ENCODE peak calls at places on chromosomes 13 and 19, in eight cellular contexts. One of them, this sample, is unnamed.
A peak's percentile ranks its signal among the peaks of the same experiment; 100 is the strongest.

GRCh38 chr19:54462713-54463530 is 656 bp downstream of the LENG9 start:
- DNase-seq in mucosa of descending colon: peak; percentile 85
- DNase-seq in adrenal gland: peak; percentile 79
- DNase-seq in B cell: peak; percentile 79
- DNase-seq in fibroblast of mammary gland: peak; percentile 60
- DNase-seq in nephron progenitor cell: peak; percentile 59
- DNase-seq in breast epithelium: peak; percentile 54
- DNase-seq in lung: peak; percentile 71
- DNase-seq in this sample: peak; percentile 78

GRCh38 chr19:44803442-44804428 is 5.2 kb upstream of the BCAM start:
- DNase-seq in mucosa of descending colon: no peak
- DNase-seq in adrenal gland: no peak
- DNase-seq in B cell: no peak
- DNase-seq in fibroblast of mammary gland: no peak
- DNase-seq in nephron progenitor cell: no peak
- DNase-seq in breast epithelium: peak; percentile 66
- DNase-seq in lung: no peak
- DNase-seq in this sample: no peak

GRCh38 chr19:49800771-49801170 is 12.3 kb downstream of the FUZ start:
- DNase-seq in mucosa of descending colon: no peak
- DNase-seq in adrenal gland: no peak
- DNase-seq in B cell: no peak
- DNase-seq in fibroblast of mammary gland: no peak
- DNase-seq in nephron progenitor cell: no peak
- DNase-seq in breast epithelium: no peak
- DNase-seq in lung: no peak
- DNase-seq in this sample: no peak

GRCh38 chr19:20472854-20473253 is 92.7 kb downstream of the ZNF737 start:
- DNase-seq in mucosa of descending colon: no peak
- DNase-seq in adrenal gland: no peak
- DNase-seq in B cell: no peak
- DNase-seq in fibroblast of mammary gland: no peak
- DNase-seq in nephron progenitor cell: no peak
- DNase-seq in breast epithelium: no peak
- DNase-seq in lung: no peak
- DNase-seq in this sample: no peak

GRCh38 chr13:100274942-100275506 is 186.1 kb downstream of the PCCA start:
- DNase-seq in mucosa of descending colon: no peak
- DNase-seq in adrenal gland: no peak
- DNase-seq in B cell: no peak
- DNase-seq in fibroblast of mammary gland: no peak
- DNase-seq in nephron progenitor cell: no peak
- DNase-seq in breast epithelium: no peak
- DNase-seq in lung: no peak
- DNase-seq in this sample: no peak

GRCh38 chr13:27853345-27853744 is 61.1 kb downstream of the GSX1 start:
- DNase-seq in mucosa of descending colon: no peak
- DNase-seq in adrenal gland: no peak
- DNase-seq in B cell: no peak
- DNase-seq in fibroblast of mammary gland: no peak
- DNase-seq in nephron progenitor cell: no peak
- DNase-seq in breast epithelium: no peak
- DNase-seq in lung: no peak
- DNase-seq in this sample: no peak

GRCh38 chr19:47483200-47483599 is 819 bp downstream of the KPTN start:
- DNase-seq in mucosa of descending colon: no peak
- DNase-seq in adrenal gland: no peak
- DNase-seq in B cell: no peak
- DNase-seq in fibroblast of mammary gland: no peak
- DNase-seq in nephron progenitor cell: no peak
- DNase-seq in breast epithelium: no peak
- DNase-seq in lung: no peak
- DNase-seq in this sample: no peak

GRCh38 chr19:23071087-23071511 is 45.7 kb upstream of the ZNF730 start:
- DNase-seq in mucosa of descending colon: peak; percentile 28
- DNase-seq in adrenal gland: peak; percentile 21
- DNase-seq in B cell: peak; percentile 29
- DNase-seq in fibroblast of mammary gland: peak; percentile 7
- DNase-seq in nephron progenitor cell: no peak
- DNase-seq in breast epithelium: peak; percentile 28
- DNase-seq in lung: no peak
- DNase-seq in this sample: no peak

GRCh38 chr19:12783849-12784393 is 7.4 kb upstream of the JUNB start:
- DNase-seq in mucosa of descending colon: peak; percentile 76
- DNase-seq in adrenal gland: peak; percentile 63
- DNase-seq in B cell: peak; percentile 40
- DNase-seq in fibroblast of mammary gland: no peak
- DNase-seq in nephron progenitor cell: peak; percentile 31
- DNase-seq in breast epithelium: peak; percentile 69
- DNase-seq in lung: peak; percentile 67
- DNase-seq in this sample: peak; percentile 78

GRCh38 chr13:87123987-87124784 is 547.0 kb upstream of the SLITRK5 start:
- DNase-seq in mucosa of descending colon: no peak
- DNase-seq in adrenal gland: no peak
- DNase-seq in B cell: no peak
- DNase-seq in fibroblast of mammary gland: peak; percentile 98
- DNase-seq in nephron progenitor cell: peak; percentile 37
- DNase-seq in breast epithelium: no peak
- DNase-seq in lung: no peak
- DNase-seq in this sample: peak; percentile 0

GRCh38 chr13:36134632-36135031 is 3.5 kb upstream of the DCLK1 start:
- DNase-seq in mucosa of descending colon: no peak
- DNase-seq in adrenal gland: no peak
- DNase-seq in B cell: no peak
- DNase-seq in fibroblast of mammary gland: no peak
- DNase-seq in nephron progenitor cell: no peak
- DNase-seq in breast epithelium: no peak
- DNase-seq in lung: no peak
- DNase-seq in this sample: no peak

GRCh38 chr19:17748884-17749638 is 2.2 kb upstream of the FCHO1 start:
- DNase-seq in mucosa of descending colon: no peak
- DNase-seq in adrenal gland: no peak
- DNase-seq in B cell: no peak
- DNase-seq in fibroblast of mammary gland: no peak
- DNase-seq in nephron progenitor cell: no peak
- DNase-seq in breast epithelium: no peak
- DNase-seq in lung: no peak
- DNase-seq in this sample: no peak

GRCh38 chr19:55341191-55342043 is 1.7 kb downstream of the KMT5C start:
- DNase-seq in mucosa of descending colon: peak; percentile 88
- DNase-seq in adrenal gland: peak; percentile 79
- DNase-seq in B cell: peak; percentile 76
- DNase-seq in fibroblast of mammary gland: peak; percentile 56
- DNase-seq in nephron progenitor cell: peak; percentile 83
- DNase-seq in breast epithelium: peak; percentile 59
- DNase-seq in lung: peak; percentile 60
- DNase-seq in this sample: peak; percentile 79

GRCh38 chr13:37109080-37109678 is 3.7 kb upstream of the CSNK1A1L start:
- DNase-seq in mucosa of descending colon: no peak
- DNase-seq in adrenal gland: no peak
- DNase-seq in B cell: no peak
- DNase-seq in fibroblast of mammary gland: peak; percentile 65
- DNase-seq in nephron progenitor cell: no peak
- DNase-seq in breast epithelium: no peak
- DNase-seq in lung: no peak
- DNase-seq in this sample: peak; percentile 11

GRCh38 chr13:40233731-40234195 is 432.7 kb downstream of the FOXO1 start:
- DNase-seq in mucosa of descending colon: no peak
- DNase-seq in adrenal gland: peak; percentile 41
- DNase-seq in B cell: no peak
- DNase-seq in fibroblast of mammary gland: no peak
- DNase-seq in nephron progenitor cell: peak; percentile 5
- DNase-seq in breast epithelium: peak; percentile 85
- DNase-seq in lung: no peak
- DNase-seq in this sample: no peak

GRCh38 chr13:109645831-109646230 is 140.6 kb downstream of the IRS2 start:
- DNase-seq in mucosa of descending colon: no peak
- DNase-seq in adrenal gland: no peak
- DNase-seq in B cell: no peak
- DNase-seq in fibroblast of mammary gland: no peak
- DNase-seq in nephron progenitor cell: no peak
- DNase-seq in breast epithelium: no peak
- DNase-seq in lung: no peak
- DNase-seq in this sample: no peak

GRCh38 chr13:107834268-107834667 is 381.1 kb downstream of the LIG4 start:
- DNase-seq in mucosa of descending colon: no peak
- DNase-seq in adrenal gland: no peak
- DNase-seq in B cell: no peak
- DNase-seq in fibroblast of mammary gland: no peak
- DNase-seq in nephron progenitor cell: no peak
- DNase-seq in breast epithelium: no peak
- DNase-seq in lung: no peak
- DNase-seq in this sample: no peak

GRCh38 chr13:48806522-48806921 is 152.8 kb downstream of the CYSLTR2 start:
- DNase-seq in mucosa of descending colon: no peak
- DNase-seq in adrenal gland: no peak
- DNase-seq in B cell: no peak
- DNase-seq in fibroblast of mammary gland: no peak
- DNase-seq in nephron progenitor cell: no peak
- DNase-seq in breast epithelium: no peak
- DNase-seq in lung: no peak
- DNase-seq in this sample: no peak

GRCh38 chr13:74024856-74025255 is 109.3 kb downstream of the KLF12 start:
- DNase-seq in mucosa of descending colon: no peak
- DNase-seq in adrenal gland: no peak
- DNase-seq in B cell: no peak
- DNase-seq in fibroblast of mammary gland: no peak
- DNase-seq in nephron progenitor cell: no peak
- DNase-seq in breast epithelium: no peak
- DNase-seq in lung: no peak
- DNase-seq in this sample: no peak
- TF ChIP-seq CTCF in mucosa of descending colon: no peak
- TF ChIP-seq CTCF in adrenal gland: no peak
- TF ChIP-seq CTCF in B cell: no peak
- TF ChIP-seq CTCF in fibroblast of mammary gland: no peak
- TF ChIP-seq CTCF in nephron progenitor cell: no peak
- TF ChIP-seq CTCF in breast epithelium: no peak
- TF ChIP-seq CTCF in lung: no peak
- TF ChIP-seq CTCF in this sample: no peak

GRCh38 chr13:111616203-111616602 is 295.8 kb downstream of the TEX29 start:
- DNase-seq in mucosa of descending colon: no peak
- DNase-seq in adrenal gland: no peak
- DNase-seq in B cell: no peak
- DNase-seq in fibroblast of mammary gland: no peak
- DNase-seq in nephron progenitor cell: no peak
- DNase-seq in breast epithelium: no peak
- DNase-seq in lung: no peak
- DNase-seq in this sample: no peak
- TF ChIP-seq CTCF in mucosa of descending colon: no peak
- TF ChIP-seq CTCF in adrenal gland: no peak
- TF ChIP-seq CTCF in B cell: no peak
- TF ChIP-seq CTCF in fibroblast of mammary gland: no peak
- TF ChIP-seq CTCF in nephron progenitor cell: no peak
- TF ChIP-seq CTCF in breast epithelium: no peak
- TF ChIP-seq CTCF in lung: no peak
- TF ChIP-seq CTCF in this sample: no peak

GRCh38 chr13:85261757-85262346 is 537.4 kb downstream of the SLITRK6 start:
- DNase-seq in mucosa of descending colon: no peak
- DNase-seq in adrenal gland: no peak
- DNase-seq in B cell: no peak
- DNase-seq in fibroblast of mammary gland: peak; percentile 0
- DNase-seq in nephron progenitor cell: no peak
- DNase-seq in breast epithelium: no peak
- DNase-seq in lung: no peak
- DNase-seq in this sample: no peak
- TF ChIP-seq CTCF in mucosa of descending colon: no peak
- TF ChIP-seq CTCF in adrenal gland: peak; percentile 35
- TF ChIP-seq CTCF in B cell: no peak
- TF ChIP-seq CTCF in fibroblast of mammary gland: peak; percentile 21
- TF ChIP-seq CTCF in nephron progenitor cell: peak; percentile 45
- TF ChIP-seq CTCF in breast epithelium: no peak
- TF ChIP-seq CTCF in lung: no peak
- TF ChIP-seq CTCF in this sample: no peak

DNA sequence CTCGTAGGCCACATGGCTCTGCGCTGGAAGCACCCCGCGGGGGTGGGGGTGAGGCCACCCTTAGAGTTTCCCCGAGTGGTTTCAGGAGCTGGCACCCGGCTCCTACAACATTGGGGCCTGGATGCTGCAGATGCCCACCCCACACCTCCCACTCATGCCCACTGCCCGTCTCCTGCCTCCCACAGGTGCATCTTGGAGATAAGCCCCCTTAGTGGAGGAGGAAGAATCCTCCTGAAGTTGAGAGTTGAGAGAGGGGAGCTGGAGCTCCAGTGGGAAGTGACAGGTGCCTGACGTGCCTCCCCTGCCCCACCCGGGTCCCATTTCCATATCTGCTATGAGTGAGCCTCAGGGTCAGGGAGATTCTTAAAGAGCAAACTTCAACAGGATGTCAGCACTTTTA is 341.3 kb downstream of the TEX29 start:
- DNase-seq in mucosa of descending colon: no peak
- DNase-seq in adrenal gland: no peak
- DNase-seq in B cell: no peak
- DNase-seq in fibroblast of mammary gland: no peak
- DNase-seq in nephron progenitor cell: no peak
- DNase-seq in breast epithelium: no peak
- DNase-seq in lung: peak; percentile 17
- DNase-seq in this sample: no peak
- TF ChIP-seq CTCF in mucosa of descending colon: no peak
- TF ChIP-seq CTCF in adrenal gland: no peak
- TF ChIP-seq CTCF in B cell: no peak
- TF ChIP-seq CTCF in fibroblast of mammary gland: no peak
- TF ChIP-seq CTCF in nephron progenitor cell: no peak
- TF ChIP-seq CTCF in breast epithelium: no peak
- TF ChIP-seq CTCF in lung: no peak
- TF ChIP-seq CTCF in this sample: no peak

GRCh38 chr19:40502647-40503046 is 35.8 kb downstream of the SPTBN4 start:
- DNase-seq in mucosa of descending colon: no peak
- DNase-seq in adrenal gland: no peak
- DNase-seq in B cell: no peak
- DNase-seq in fibroblast of mammary gland: no peak
- DNase-seq in nephron progenitor cell: no peak
- DNase-seq in breast epithelium: no peak
- DNase-seq in lung: no peak
- DNase-seq in this sample: peak; percentile 63
- TF ChIP-seq CTCF in mucosa of descending colon: no peak
- TF ChIP-seq CTCF in adrenal gland: no peak
- TF ChIP-seq CTCF in B cell: no peak
- TF ChIP-seq CTCF in fibroblast of mammary gland: no peak
- TF ChIP-seq CTCF in nephron progenitor cell: no peak
- TF ChIP-seq CTCF in breast epithelium: no peak
- TF ChIP-seq CTCF in lung: no peak
- TF ChIP-seq CTCF in this sample: peak; percentile 29

GRCh38 chr13:91817250-91817649 is 418.8 kb downstream of the GPC5 start:
- DNase-seq in mucosa of descending colon: no peak
- DNase-seq in adrenal gland: no peak
- DNase-seq in B cell: no peak
- DNase-seq in fibroblast of mammary gland: peak; percentile 4
- DNase-seq in nephron progenitor cell: no peak
- DNase-seq in breast epithelium: no peak
- DNase-seq in lung: no peak
- DNase-seq in this sample: no peak
- TF ChIP-seq CTCF in mucosa of descending colon: no peak
- TF ChIP-seq CTCF in adrenal gland: peak; percentile 26
- TF ChIP-seq CTCF in B cell: no peak
- TF ChIP-seq CTCF in fibroblast of mammary gland: peak; percentile 17
- TF ChIP-seq CTCF in nephron progenitor cell: no peak
- TF ChIP-seq CTCF in breast epithelium: no peak
- TF ChIP-seq CTCF in lung: no peak
- TF ChIP-seq CTCF in this sample: no peak

GRCh38 chr13:47747901-47748300 is 253.2 kb downstream of the SUCLA2 start:
- DNase-seq in mucosa of descending colon: no peak
- DNase-seq in adrenal gland: no peak
- DNase-seq in B cell: no peak
- DNase-seq in fibroblast of mammary gland: no peak
- DNase-seq in nephron progenitor cell: no peak
- DNase-seq in breast epithelium: no peak
- DNase-seq in lung: no peak
- DNase-seq in this sample: no peak
- TF ChIP-seq CTCF in mucosa of descending colon: no peak
- TF ChIP-seq CTCF in adrenal gland: no peak
- TF ChIP-seq CTCF in B cell: no peak
- TF ChIP-seq CTCF in fibroblast of mammary gland: no peak
- TF ChIP-seq CTCF in nephron progenitor cell: no peak
- TF ChIP-seq CTCF in breast epithelium: no peak
- TF ChIP-seq CTCF in lung: no peak
- TF ChIP-seq CTCF in this sample: no peak